ENCODE peak calls at places on chromosomes 3 and 15, in six cellular contexts. One of them, this sample, is unnamed.

GRCh38 chr3:79200456-79200855 is 567.3 kb downstream of the ROBO1 start:
- DNase-seq in heart right ventricle: no peak
- DNase-seq in esophagus squamous epithelium: no peak
- DNase-seq in sigmoid colon: no peak
- DNase-seq in ovary: no peak
- DNase-seq in ascending aorta: no peak
- DNase-seq in this sample: no peak

GRCh38 chr3:173135059-173135458 is 6.0 kb downstream of the SPATA16 start:
- DNase-seq in ascending aorta: no peak
- DNase-seq in esophagus squamous epithelium: no peak
- DNase-seq in heart right ventricle: no peak
- DNase-seq in sigmoid colon: no peak
- DNase-seq in ovary: no peak
- DNase-seq in this sample: no peak

GRCh38 chr3:152058906-152059305 is 185.5 kb downstream of the SUCNR1 start:
- DNase-seq in ovary: no peak
- DNase-seq in sigmoid colon: no peak
- DNase-seq in ascending aorta: no peak
- DNase-seq in heart right ventricle: no peak
- DNase-seq in esophagus squamous epithelium: no peak
- DNase-seq in this sample: no peak

GRCh38 chr15:72229076-72229946 is 1.7 kb downstream of the PKM start:
- DNase-seq in heart right ventricle: no peak
- DNase-seq in sigmoid colon: peak; percentile 65
- DNase-seq in esophagus squamous epithelium: no peak
- DNase-seq in ovary: no peak
- DNase-seq in ascending aorta: no peak
- DNase-seq in this sample: no peak

GRCh38 chr3:140359198-140359995 is 318.5 kb upstream of the TRIM42 start:
- DNase-seq in ovary: no peak
- DNase-seq in ascending aorta: no peak
- DNase-seq in heart right ventricle: no peak
- DNase-seq in esophagus squamous epithelium: no peak
- DNase-seq in sigmoid colon: no peak
- DNase-seq in this sample: no peak

GRCh38 chr3:125121246-125122010 is 65.6 kb upstream of the HEG1 start:
- DNase-seq in sigmoid colon: no peak
- DNase-seq in heart right ventricle: no peak
- DNase-seq in ascending aorta: peak; percentile 53
- DNase-seq in esophagus squamous epithelium: no peak
- DNase-seq in ovary: no peak
- DNase-seq in this sample: no peak

GRCh38 chr15:57589276-57590073 is 2.2 kb upstream of the MYZAP start:
- DNase-seq in heart right ventricle: no peak
- DNase-seq in sigmoid colon: no peak
- DNase-seq in ascending aorta: no peak
- DNase-seq in ovary: no peak
- DNase-seq in esophagus squamous epithelium: no peak
- DNase-seq in this sample: peak; percentile 70

GRCh38 chr3:43638594-43639447 is 17.0 kb upstream of the ANO10 start:
- DNase-seq in sigmoid colon: no peak
- DNase-seq in ascending aorta: no peak
- DNase-seq in esophagus squamous epithelium: no peak
- DNase-seq in ovary: no peak
- DNase-seq in heart right ventricle: no peak
- DNase-seq in this sample: peak; percentile 22

GRCh38 chr15:88647362-88648105 is 8.7 kb downstream of the ISG20 start:
- DNase-seq in sigmoid colon: peak; percentile 37
- DNase-seq in ascending aorta: peak; percentile 42
- DNase-seq in heart right ventricle: no peak
- DNase-seq in esophagus squamous epithelium: no peak
- DNase-seq in ovary: no peak
- DNase-seq in this sample: no peak

GRCh38 chr3:116741462-116741861 is 31.9 kb downstream of the TUSC7 start:
- DNase-seq in ascending aorta: no peak
- DNase-seq in ovary: no peak
- DNase-seq in sigmoid colon: no peak
- DNase-seq in heart right ventricle: no peak
- DNase-seq in esophagus squamous epithelium: no peak
- DNase-seq in this sample: no peak

GRCh38 chr15:52496776-52497470 is 31.8 kb downstream of the MYO5A start:
- DNase-seq in heart right ventricle: no peak
- DNase-seq in sigmoid colon: no peak
- DNase-seq in ascending aorta: no peak
- DNase-seq in esophagus squamous epithelium: no peak
- DNase-seq in ovary: no peak
- DNase-seq in this sample: no peak

GRCh38 chr15:52112203-52112750 is 298 bp downstream of the BCL2L10 start:
- DNase-seq in ovary: peak; percentile 51
- DNase-seq in sigmoid colon: no peak
- DNase-seq in ascending aorta: peak; percentile 57
- DNase-seq in heart right ventricle: no peak
- DNase-seq in esophagus squamous epithelium: no peak
- DNase-seq in this sample: no peak

GRCh38 chr3:188153949-188154757 is at the start of gene LPP:
- DNase-seq in sigmoid colon: peak; percentile 92
- DNase-seq in heart right ventricle: peak; percentile 76
- DNase-seq in esophagus squamous epithelium: peak; percentile 35
- DNase-seq in ovary: peak; percentile 84
- DNase-seq in ascending aorta: peak; percentile 91
- DNase-seq in this sample: peak; percentile 2

GRCh38 chr15:81940467-81941451 is 105.1 kb downstream of the MEX3B start:
- DNase-seq in sigmoid colon: no peak
- DNase-seq in esophagus squamous epithelium: no peak
- DNase-seq in heart right ventricle: no peak
- DNase-seq in ascending aorta: no peak
- DNase-seq in ovary: no peak
- DNase-seq in this sample: peak; percentile 84

GRCh38 chr15:50224606-50225005 is 40.9 kb downstream of the HDC start:
- DNase-seq in heart right ventricle: no peak
- DNase-seq in esophagus squamous epithelium: no peak
- DNase-seq in ascending aorta: no peak
- DNase-seq in sigmoid colon: no peak
- DNase-seq in ovary: no peak
- DNase-seq in this sample: no peak

GRCh38 chr15:25800761-25801515 is 62.2 kb downstream of the ATP10A start:
- DNase-seq in sigmoid colon: no peak
- DNase-seq in esophagus squamous epithelium: no peak
- DNase-seq in ascending aorta: no peak
- DNase-seq in ovary: no peak
- DNase-seq in heart right ventricle: no peak
- DNase-seq in this sample: no peak

GRCh38 chr15:25801586-25802284 is 61.4 kb downstream of the ATP10A start:
- DNase-seq in heart right ventricle: no peak
- DNase-seq in sigmoid colon: no peak
- DNase-seq in esophagus squamous epithelium: no peak
- DNase-seq in ovary: no peak
- DNase-seq in ascending aorta: peak; percentile 78
- DNase-seq in this sample: no peak

GRCh38 chr15:25802285-25802830 is 60.8 kb downstream of the ATP10A start:
- DNase-seq in ovary: no peak
- DNase-seq in ascending aorta: no peak
- DNase-seq in sigmoid colon: no peak
- DNase-seq in esophagus squamous epithelium: no peak
- DNase-seq in heart right ventricle: no peak
- DNase-seq in this sample: no peak

GRCh38 chr15:25798207-25798931 is 64.8 kb downstream of the ATP10A start:
- DNase-seq in ovary: no peak
- DNase-seq in esophagus squamous epithelium: no peak
- DNase-seq in sigmoid colon: no peak
- DNase-seq in ascending aorta: no peak
- DNase-seq in heart right ventricle: no peak
- DNase-seq in this sample: peak; percentile 12

DNA sequence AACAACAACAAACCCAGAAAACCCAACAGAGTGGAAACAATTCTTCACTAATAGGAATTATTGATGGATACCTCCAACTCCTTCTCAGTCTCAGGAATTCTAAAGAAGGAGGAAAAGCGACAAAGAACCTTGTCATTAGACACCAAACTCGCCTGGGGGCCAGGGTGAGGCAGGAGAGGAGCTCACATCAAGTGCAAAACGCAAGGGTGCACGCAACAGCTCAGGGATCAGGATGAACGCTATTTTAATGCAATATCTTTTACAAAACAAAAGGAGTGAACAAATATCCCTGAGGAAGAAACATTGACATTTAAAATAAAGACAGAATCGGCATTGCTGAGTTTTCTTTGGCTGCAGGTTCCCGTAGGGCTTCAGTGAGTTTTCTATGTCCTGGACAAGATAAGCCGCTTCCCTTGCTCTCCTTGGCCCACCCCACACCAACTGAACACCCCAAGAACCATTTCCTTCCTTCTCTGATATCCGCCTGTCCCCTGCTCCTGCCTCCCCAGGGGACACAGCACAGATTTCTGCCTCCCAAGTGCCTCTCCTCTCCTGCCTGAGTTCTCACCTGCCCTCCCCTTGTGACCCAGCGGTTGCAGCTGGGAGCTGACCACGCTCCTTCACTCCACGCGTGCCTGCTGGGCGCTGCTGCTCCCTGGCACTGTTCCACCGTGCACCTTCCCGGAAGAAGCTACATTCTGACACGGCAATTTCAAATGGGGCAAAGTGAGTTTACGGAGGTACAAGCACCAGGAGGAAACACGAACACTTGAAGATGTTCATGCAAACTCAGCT is 63.0 kb downstream of the ATP10A start:
- DNase-seq in esophagus squamous epithelium: no peak
- DNase-seq in sigmoid colon: no peak
- DNase-seq in heart right ventricle: no peak
- DNase-seq in ascending aorta: no peak
- DNase-seq in ovary: no peak
- DNase-seq in this sample: no peak
- H3K4me1 ChIP-seq in esophagus squamous epithelium: peaks cover 11% of the 10 kb centered on the region
- H3K4me1 ChIP-seq in sigmoid colon: peaks cover 25% of the 10 kb centered on the region
- H3K4me1 ChIP-seq in heart right ventricle: peaks cover 11% of the 10 kb centered on the region
- H3K4me1 ChIP-seq in ascending aorta: peaks cover 88% of the 10 kb centered on the region
- H3K4me1 ChIP-seq in ovary: peaks cover 11% of the 10 kb centered on the region
- H3K4me1 ChIP-seq in this sample: no peaks in the 10 kb centered on the region

GRCh38 chr3:71693641-71694040 is 31.6 kb downstream of the EIF4E3 start:
- DNase-seq in heart right ventricle: no peak
- DNase-seq in ovary: peak; percentile 49
- DNase-seq in esophagus squamous epithelium: no peak
- DNase-seq in sigmoid colon: no peak
- DNase-seq in ascending aorta: no peak
- DNase-seq in this sample: no peak

GRCh38 chr3:71695000-71695482 is 30.2 kb downstream of the EIF4E3 start:
- DNase-seq in heart right ventricle: no peak
- DNase-seq in ovary: no peak
- DNase-seq in ascending aorta: no peak
- DNase-seq in sigmoid colon: no peak
- DNase-seq in esophagus squamous epithelium: no peak
- DNase-seq in this sample: no peak

GRCh38 chr3:71690222-71690821 is 34.9 kb downstream of the EIF4E3 start:
- DNase-seq in ascending aorta: no peak
- DNase-seq in heart right ventricle: no peak
- DNase-seq in ovary: peak; percentile 50
- DNase-seq in esophagus squamous epithelium: no peak
- DNase-seq in sigmoid colon: no peak
- DNase-seq in this sample: no peak

GRCh38 chr3:71692139-71692538 is 33.1 kb downstream of the EIF4E3 start:
- DNase-seq in ascending aorta: no peak
- DNase-seq in sigmoid colon: no peak
- DNase-seq in esophagus squamous epithelium: no peak
- DNase-seq in ovary: no peak
- DNase-seq in heart right ventricle: no peak
- DNase-seq in this sample: no peak

GRCh38 chr3:71694358-71694999 is 30.7 kb downstream of the EIF4E3 start:
- DNase-seq in heart right ventricle: no peak
- DNase-seq in ovary: no peak
- DNase-seq in sigmoid colon: no peak
- DNase-seq in ascending aorta: no peak
- DNase-seq in esophagus squamous epithelium: no peak
- DNase-seq in this sample: no peak
- H3K4me1 ChIP-seq in heart right ventricle: peaks cover 36% of the 10 kb centered on the region
- H3K4me1 ChIP-seq in ovary: peaks cover 13% of the 10 kb centered on the region
- H3K4me1 ChIP-seq in sigmoid colon: peaks cover 43% of the 10 kb centered on the region
- H3K4me1 ChIP-seq in ascending aorta: peaks cover 7% of the 10 kb centered on the region
- H3K4me1 ChIP-seq in esophagus squamous epithelium: peaks cover 29% of the 10 kb centered on the region
- H3K4me1 ChIP-seq in this sample: no peaks in the 10 kb centered on the region

DNA sequence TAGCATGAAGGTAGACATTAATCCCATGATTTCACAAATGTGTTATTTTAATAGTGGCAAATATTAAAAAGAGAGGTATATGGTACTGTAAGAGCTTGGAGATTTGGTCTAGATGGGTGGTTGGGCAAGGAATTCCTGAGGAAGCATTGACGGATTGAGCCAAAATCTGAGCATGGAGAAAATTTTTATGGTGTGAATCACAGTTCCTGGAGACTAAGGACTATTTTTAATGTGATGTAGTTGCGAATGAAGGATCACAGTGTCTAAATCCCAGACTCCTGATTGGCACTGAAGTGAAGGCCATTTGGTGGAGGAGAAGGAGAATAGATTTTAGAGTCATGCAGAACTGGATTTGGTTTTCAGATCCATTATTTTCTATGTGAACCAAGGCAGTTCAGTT is 188.7 kb upstream of the FEZF2 start:
- DNase-seq in ovary: no peak
- DNase-seq in esophagus squamous epithelium: no peak
- DNase-seq in heart right ventricle: no peak
- DNase-seq in ascending aorta: no peak
- DNase-seq in sigmoid colon: no peak
- DNase-seq in this sample: no peak
- H3K4me1 ChIP-seq in ovary: no peaks in the 10 kb centered on the region
- H3K4me1 ChIP-seq in esophagus squamous epithelium: no peaks in the 10 kb centered on the region
- H3K4me1 ChIP-seq in heart right ventricle: no peaks in the 10 kb centered on the region
- H3K4me1 ChIP-seq in ascending aorta: peaks cover 14% of the 10 kb centered on the region
- H3K4me1 ChIP-seq in sigmoid colon: no peaks in the 10 kb centered on the region
- H3K4me1 ChIP-seq in this sample: no peaks in the 10 kb centered on the region

GRCh38 chr15:45387379-45388007 is 9.1 kb upstream of the GATM start:
- DNase-seq in esophagus squamous epithelium: no peak
- DNase-seq in ascending aorta: no peak
- DNase-seq in ovary: no peak
- DNase-seq in heart right ventricle: no peak
- DNase-seq in sigmoid colon: no peak
- DNase-seq in this sample: no peak

GRCh38 chr15:45385568-45385967 is 7.2 kb upstream of the GATM start:
- DNase-seq in sigmoid colon: no peak
- DNase-seq in heart right ventricle: no peak
- DNase-seq in ascending aorta: no peak
- DNase-seq in ovary: no peak
- DNase-seq in esophagus squamous epithelium: no peak
- DNase-seq in this sample: no peak

GRCh38 chr15:45386420-45386819 is 8.1 kb upstream of the GATM start:
- DNase-seq in esophagus squamous epithelium: no peak
- DNase-seq in ascending aorta: no peak
- DNase-seq in sigmoid colon: no peak
- DNase-seq in ovary: peak; percentile 62
- DNase-seq in heart right ventricle: peak; percentile 53
- DNase-seq in this sample: no peak

GRCh38 chr15:45384700-45385099 is 6.4 kb upstream of the GATM start:
- DNase-seq in sigmoid colon: no peak
- DNase-seq in heart right ventricle: no peak
- DNase-seq in ovary: no peak
- DNase-seq in esophagus squamous epithelium: no peak
- DNase-seq in ascending aorta: no peak
- DNase-seq in this sample: no peak

DNA sequence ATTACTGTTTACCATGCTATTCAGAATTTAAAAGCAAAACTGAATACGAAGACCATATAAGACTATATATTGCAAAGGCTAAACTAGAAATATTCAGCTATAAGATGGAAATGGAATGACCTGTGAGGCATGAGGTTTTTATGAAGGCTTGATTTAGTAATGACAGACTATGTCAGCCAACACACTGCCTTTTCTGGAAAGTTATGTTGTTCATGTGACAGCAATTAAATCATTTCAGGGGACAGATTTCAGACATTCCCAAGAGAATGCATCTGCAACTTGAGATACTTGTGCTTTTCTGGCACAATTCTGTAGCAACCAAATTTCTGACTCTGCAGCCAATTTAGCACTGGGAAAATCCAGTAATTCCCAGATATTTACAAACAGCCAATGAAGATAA is 8.6 kb upstream of the GATM start:
- DNase-seq in sigmoid colon: no peak
- DNase-seq in ovary: no peak
- DNase-seq in ascending aorta: no peak
- DNase-seq in esophagus squamous epithelium: no peak
- DNase-seq in heart right ventricle: no peak
- DNase-seq in this sample: no peak
- H3K4me1 ChIP-seq in sigmoid colon: peaks cover 18% of the 10 kb centered on the region
- H3K4me1 ChIP-seq in ovary: peaks cover 10% of the 10 kb centered on the region
- H3K4me1 ChIP-seq in ascending aorta: no peaks in the 10 kb centered on the region
- H3K4me1 ChIP-seq in esophagus squamous epithelium: peaks cover 11% of the 10 kb centered on the region
- H3K4me1 ChIP-seq in heart right ventricle: peaks cover 53% of the 10 kb centered on the region
- H3K4me1 ChIP-seq in this sample: peaks cover 20% of the 10 kb centered on the region